ENCODE peak calls at places on chromosome 2, in four cellular contexts. S is HepG2, T is neuronal stem cell, U is GM23338. B is an unnamed sample. For H3K4me1, the result is how much of the 10 kb centered on the place peaks cover.

GRCh38 chr2:12856934-12857660 is 140.4 kb downstream of the TRIB2 start:
- DNase-seq in S (no peak), T (no peak), U (no peak), B (no peak)

GRCh38 chr2:150466770-150467640 is 20.5 kb downstream of the RND3 start:
- DNase-seq in S (no peak), T (no peak), U (no peak), B (no peak)

GRCh38 chr2:44939074-44940052 is 2.1 kb upstream of the SIX3 start:
- DNase-seq in S (no peak), T (no peak), U (peak), B (no peak)

GRCh38 chr2:30145826-30146336 is 926 bp upstream of the YPEL5 start:
- DNase-seq in S (no peak), T (no peak), U (no peak), B (no peak)

GRCh38 chr2:85949280-85949679 is 60.5 kb upstream of the ST3GAL5 start:
- DNase-seq in S (no peak), T (no peak), U (no peak), B (no peak)

GRCh38 chr2:109382946-109383345 is 230.8 kb downstream of the SEPTIN10 start:
- DNase-seq in S (no peak), T (no peak), U (peak), B (no peak)

GRCh38 chr2:203195331-203195730 is 43.5 kb upstream of the CYP20A1 start:
- DNase-seq in S (no peak), T (no peak), U (no peak), B (no peak)

GRCh38 chr2:168738057-168738456 is 64.4 kb upstream of the NOSTRIN start:
- DNase-seq in S (no peak), T (no peak), U (no peak), B (no peak)

GRCh38 chr2:203533696-203534471 is 1.2 kb downstream of the RAPH1 start:
- DNase-seq in S (no peak), T (peak), U (peak), B (no peak)

GRCh38 chr2:6788614-6789013 is 77.1 kb downstream of the CMPK2 start:
- DNase-seq in S (no peak), T (no peak), U (no peak), B (no peak)

GRCh38 chr2:40204268-40204667 is 247.6 kb downstream of the SLC8A1 start:
- DNase-seq in S (no peak), T (no peak), U (no peak), B (no peak)

GRCh38 chr2:41698787-41699422 is 348.9 kb upstream of the PKDCC start:
- DNase-seq in S (no peak), T (peak), U (peak), B (peak)

GRCh38 chr2:144983107-144983506 is 463.2 kb upstream of the ZEB2 start:
- DNase-seq in S (no peak), T (no peak), U (no peak), B (no peak)

GRCh38 chr2:70785137-70785911 is 5.1 kb downstream of the FIGLA start:
- DNase-seq in S (peak), T (peak), U (peak), B (peak)

GRCh38 chr2:214311031-214311533 is 99.8 kb upstream of the VWC2L start:
- DNase-seq in S (peak), T (no peak), U (peak), B (no peak)

GRCh38 chr2:73408198-73408597 is 22.6 kb downstream of the ALMS1 start:
- DNase-seq in S (no peak), T (no peak), U (no peak), B (no peak)

GRCh38 chr2:238567067-238567855 is 140.5 kb downstream of the ASB1 start:
- DNase-seq in S (no peak), T (no peak), U (no peak), B (no peak)

GRCh38 chr2:7725132-7725849 is 808.1 kb downstream of the RNF144A start:
- DNase-seq in S (no peak), T (no peak), U (no peak), B (peak)

GRCh38 chr2:21095178-21095577 is 28.6 kb upstream of the TDRD15 start:
- DNase-seq in S (peak), T (no peak), U (no peak), B (peak)

GRCh38 chr2:102066554-102066953 is 74.8 kb downstream of the IL1R2 start:
- DNase-seq in S (no peak), T (no peak), U (no peak), B (no peak)
- H3K4me1 ChIP-seq in S (half or more), T (under half), U (under half), B (under half)

GRCh38 chr2:54981409-54981808 is 68.8 kb downstream of the RTN4 start:
- DNase-seq in S (no peak), T (no peak), U (no peak), B (no peak)

GRCh38 chr2:54983345-54984235 is 66.7 kb downstream of the RTN4 start:
- DNase-seq in S (no peak), T (no peak), U (no peak), B (no peak)

GRCh38 chr2:54988612-54989011 is 61.6 kb downstream of the RTN4 start:
- DNase-seq in S (no peak), T (no peak), U (no peak), B (no peak)

GRCh38 chr2:54984476-54984875 is 65.8 kb downstream of the RTN4 start:
- DNase-seq in S (no peak), T (no peak), U (no peak), B (no peak)

DNA sequence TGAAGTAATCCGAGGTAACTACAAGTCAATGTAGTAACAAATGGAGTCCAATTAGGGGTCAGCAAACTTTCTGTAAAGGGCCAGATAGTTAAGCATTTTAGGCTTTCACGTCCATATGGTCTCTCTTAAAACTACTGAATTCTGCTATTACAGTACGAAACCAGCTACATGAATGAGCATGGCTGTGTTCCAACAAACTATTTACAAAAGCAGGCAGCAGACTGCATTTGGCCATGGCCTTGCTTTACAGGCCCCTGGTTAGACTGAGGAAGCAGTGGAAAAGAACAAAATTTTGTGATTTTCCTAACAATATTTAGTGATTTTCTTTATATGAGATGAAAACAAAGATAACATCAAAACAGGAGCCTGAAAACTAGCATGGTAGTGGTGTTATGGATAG is 64.0 kb downstream of the RTN4 start:
- DNase-seq in S (no peak), T (no peak), U (no peak), B (no peak)
- H3K27ac ChIP-seq in S (no peak), T (no peak), U (no peak), B (no peak)

DNA sequence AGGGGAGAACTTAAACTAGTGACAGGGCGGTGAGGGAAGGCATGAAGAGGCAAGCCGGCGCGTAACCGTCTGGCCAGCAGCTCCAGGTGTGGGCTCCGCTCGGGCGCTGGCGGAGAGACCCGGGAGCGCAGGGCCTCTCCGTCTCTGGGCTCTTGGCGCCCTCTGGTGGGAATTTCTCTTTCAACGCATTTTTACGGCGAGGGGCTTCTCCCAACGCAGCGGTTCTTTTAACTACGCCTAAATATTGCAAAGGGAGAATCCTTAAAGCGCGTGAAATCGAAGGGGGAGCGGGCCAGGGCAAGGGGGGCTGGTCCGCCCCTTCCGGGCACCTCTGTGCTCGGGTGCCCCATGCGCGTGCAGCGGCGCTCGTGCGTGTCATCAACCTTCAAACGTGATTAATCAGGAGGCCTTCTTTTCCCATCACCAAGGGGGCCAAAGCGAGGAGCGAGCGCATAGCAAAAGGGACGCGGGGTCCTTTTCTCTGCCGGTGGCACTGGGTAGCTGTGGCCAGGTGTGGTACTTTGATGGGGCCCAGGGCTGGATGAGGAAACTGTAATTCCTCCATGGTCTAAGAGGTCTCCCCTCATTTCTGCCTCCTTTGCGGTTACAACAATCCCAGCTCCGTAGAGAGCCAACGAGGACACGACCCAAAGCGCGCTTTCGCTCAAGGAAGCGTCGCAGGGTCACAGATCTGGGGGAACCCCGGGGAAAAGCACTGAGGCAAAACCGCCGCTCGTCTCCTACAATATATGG is 765 bp upstream of the GAD1 start:
- DNase-seq in S (peak), T (peak), U (peak), B (peak)
- H2AFZ ChIP-seq in S (no peak), T (peak), U (peak), B (peak)

GRCh38 chr2:63827749-63828148 is 13.9 kb upstream of the UGP2 start:
- DNase-seq in S (peak), T (no peak), U (no peak), B (no peak)
- H3K4me1 ChIP-seq in S (under half), T (under half), U (under half), B (under half)

DNA sequence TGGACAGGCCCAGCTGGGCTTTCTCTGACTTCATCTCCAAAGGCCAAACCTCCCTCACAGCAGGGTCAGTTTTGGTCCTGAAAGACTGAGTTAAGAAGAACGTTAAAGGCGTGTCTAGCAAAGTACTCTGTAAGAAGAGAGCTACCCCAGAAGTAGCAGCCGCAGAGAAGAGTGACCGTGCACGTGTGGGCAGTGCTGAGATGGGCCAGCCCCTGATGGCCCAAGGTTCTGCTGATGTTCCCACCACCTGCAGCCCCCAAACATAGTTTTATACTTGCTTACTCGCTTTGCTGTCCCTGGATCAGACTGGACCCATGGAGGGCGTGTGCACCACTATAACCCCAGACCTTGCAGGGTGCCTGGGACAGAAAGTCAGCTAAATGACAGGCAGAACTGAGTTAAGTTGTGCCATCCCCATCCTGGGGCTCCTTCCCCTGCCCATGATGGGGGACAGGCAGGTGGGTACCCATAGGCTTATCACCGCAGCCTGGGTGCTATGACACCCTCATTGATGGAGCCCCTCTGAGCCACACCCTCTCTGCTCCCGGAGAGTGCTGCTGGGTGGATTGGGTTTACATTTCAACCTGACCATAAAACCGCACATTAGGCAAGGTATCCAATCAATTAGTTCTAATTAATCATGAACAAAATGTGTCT is 367.3 kb upstream of the HS6ST1 start:
- DNase-seq in S (no peak), T (no peak), U (no peak), B (no peak)
- H3K27ac ChIP-seq in S (no peak), T (no peak), U (no peak), B (no peak)

GRCh38 chr2:192010073-192010472 is 163.2 kb upstream of the CAVIN2 start:
- DNase-seq in S (no peak), T (no peak), U (no peak), B (no peak)

GRCh38 chr2:192011196-192011595 is 164.3 kb upstream of the CAVIN2 start:
- DNase-seq in S (no peak), T (no peak), U (no peak), B (no peak)

GRCh38 chr2:192005214-192005613 is 158.3 kb upstream of the CAVIN2 start:
- DNase-seq in S (no peak), T (no peak), U (no peak), B (no peak)

GRCh38 chr2:192004188-192004963 is 157.5 kb upstream of the CAVIN2 start:
- DNase-seq in S (peak), T (no peak), U (no peak), B (no peak)

DNA sequence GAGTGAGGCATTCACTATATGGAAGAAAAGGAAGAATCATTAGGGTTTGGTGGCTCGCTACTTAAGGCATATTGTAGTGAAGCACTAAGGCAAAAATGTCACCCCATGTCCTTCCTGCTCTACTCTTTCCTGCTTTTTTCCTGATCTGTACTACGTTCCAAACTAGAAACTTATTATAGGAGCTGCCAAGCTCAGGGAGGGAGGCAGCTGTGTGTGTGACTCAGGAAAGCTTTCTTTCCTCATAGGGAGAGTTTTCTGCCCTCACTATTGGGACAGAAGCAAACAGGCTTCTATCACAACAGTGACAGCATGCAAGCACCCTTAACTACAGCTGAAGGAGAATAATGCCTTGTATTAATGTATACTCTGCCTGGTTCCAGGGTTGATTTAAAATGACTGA is 160.9 kb upstream of the CAVIN2 start:
- DNase-seq in S (no peak), T (no peak), U (no peak), B (no peak)
- H2AFZ ChIP-seq in S (no peak), T (peak), U (peak), B (no peak)

GRCh38 chr2:62471404-62471803 is 34.6 kb downstream of the TMEM17 start:
- DNase-seq in S (no peak), T (no peak), U (no peak), B (no peak)

GRCh38 chr2:62471816-62472215 is 34.2 kb downstream of the TMEM17 start:
- DNase-seq in S (no peak), T (no peak), U (no peak), B (no peak)

GRCh38 chr2:62473428-62473827 is 32.6 kb downstream of the TMEM17 start:
- DNase-seq in S (no peak), T (no peak), U (no peak), B (no peak)

GRCh38 chr2:62474173-62474572 is 31.8 kb downstream of the TMEM17 start:
- DNase-seq in S (no peak), T (no peak), U (no peak), B (no peak)

DNA sequence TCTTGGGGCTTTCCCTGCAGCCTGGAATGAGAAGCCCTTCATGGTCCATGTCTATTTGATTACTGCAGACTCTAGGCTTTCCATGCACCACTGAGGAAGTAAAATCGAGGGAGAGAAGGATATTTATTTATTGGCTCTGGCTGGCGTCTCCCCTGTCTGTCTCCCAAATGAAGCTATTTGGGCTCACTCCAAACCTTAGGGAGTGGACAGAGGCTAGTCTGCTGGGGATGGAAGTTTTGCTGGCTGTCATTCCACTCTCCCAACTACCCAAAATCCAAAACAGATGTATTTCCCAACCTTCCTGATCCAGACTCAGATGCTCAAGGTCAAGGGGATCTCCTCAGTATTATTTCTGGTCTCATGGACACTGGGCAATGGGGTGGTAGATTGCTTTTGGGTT is 33.7 kb downstream of the TMEM17 start:
- DNase-seq in S (no peak), T (no peak), U (no peak), B (no peak)
- H3K4me1 ChIP-seq in S (half or more), T (under half), U (under half), B (under half)

DNA sequence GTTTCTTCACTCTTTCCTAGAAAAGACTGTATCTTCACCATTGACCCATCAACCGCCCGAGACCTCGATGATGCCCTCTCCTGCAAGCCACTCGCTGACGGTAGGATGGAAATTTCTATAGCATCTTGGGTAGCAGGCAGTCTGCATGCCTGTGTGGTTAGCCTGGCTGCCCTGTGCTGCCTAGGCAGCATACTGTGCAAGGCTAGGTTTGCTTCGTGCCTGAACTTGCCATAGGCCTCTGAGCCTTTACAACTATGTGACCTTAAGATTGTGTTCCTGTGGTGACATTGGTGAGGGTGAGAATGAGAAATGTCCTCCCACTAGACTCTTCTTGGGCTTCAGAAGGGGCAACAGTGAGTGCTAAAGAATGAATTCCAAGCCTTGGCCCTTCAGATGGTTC is 168.2 kb upstream of the ALPP start:
- DNase-seq in S (no peak), T (no peak), U (no peak), B (no peak)
- H3K27ac ChIP-seq in S (no peak), T (no peak), U (no peak), B (no peak)

GRCh38 chr2:224440988-224441387 is 39.1 kb upstream of the FAM124B start:
- DNase-seq in S (peak), T (no peak), U (no peak), B (no peak)
- H2AFZ ChIP-seq in S (no peak), T (no peak), U (no peak), B (no peak)

GRCh38 chr2:64846175-64846574 is 143.0 kb upstream of the SLC1A4 start:
- DNase-seq in S (no peak), T (no peak), U (no peak), B (no peak)

GRCh38 chr2:64844087-64844486 is 145.1 kb upstream of the SLC1A4 start:
- DNase-seq in S (no peak), T (no peak), U (no peak), B (no peak)

GRCh38 chr2:64848363-64848762 is 140.8 kb upstream of the SLC1A4 start:
- DNase-seq in S (no peak), T (no peak), U (no peak), B (no peak)

GRCh38 chr2:64847930-64848329 is 141.3 kb upstream of the SLC1A4 start:
- DNase-seq in S (no peak), T (no peak), U (peak), B (no peak)

GRCh38 chr2:64845273-64845905 is 143.8 kb upstream of the SLC1A4 start:
- DNase-seq in S (no peak), T (no peak), U (no peak), B (no peak)
- H3K4me1 ChIP-seq in S (under half), T (under half), U (under half), B (under half)